ENCODE peak calls at places on chromosomes 13 and 19, in six cellular contexts. One of them, this sample, is unnamed.

GRCh38 chr13:97953376-97953970 is at the start of gene IPO5:
- DNase-seq in neuronal stem cell: no peak
- DNase-seq in activated CD4-positive, alpha-beta T cell treated with anti-CD3 and anti-CD28 coated beads, Interleukin-2, amount 50 U/mL, for 1 hour: no peak
- DNase-seq in EL: no peak
- DNase-seq in stimulated activated CD4-positive, alpha-beta T cell treated with anti-CD3 and anti-CD28 coated beads, Interleukin-4, amount 100 ng/mL, for 24 hours: no peak
- DNase-seq in HL-60: no peak
- DNase-seq in this sample: no peak

GRCh38 chr19:16518483-16519229 is 22.5 kb downstream of the C19orf44 start:
- DNase-seq in neuronal stem cell: no peak
- DNase-seq in activated CD4-positive, alpha-beta T cell treated with anti-CD3 and anti-CD28 coated beads, Interleukin-2, amount 50 U/mL, for 1 hour: no peak
- DNase-seq in EL: no peak
- DNase-seq in stimulated activated CD4-positive, alpha-beta T cell treated with anti-CD3 and anti-CD28 coated beads, Interleukin-4, amount 100 ng/mL, for 24 hours: no peak
- DNase-seq in HL-60: no peak
- DNase-seq in this sample: no peak

GRCh38 chr19:14517446-14517839 is 754 bp downstream of the DNAJB1 start:
- DNase-seq in neuronal stem cell: no peak
- DNase-seq in activated CD4-positive, alpha-beta T cell treated with anti-CD3 and anti-CD28 coated beads, Interleukin-2, amount 50 U/mL, for 1 hour: no peak
- DNase-seq in EL: no peak
- DNase-seq in stimulated activated CD4-positive, alpha-beta T cell treated with anti-CD3 and anti-CD28 coated beads, Interleukin-4, amount 100 ng/mL, for 24 hours: no peak
- DNase-seq in HL-60: no peak
- DNase-seq in this sample: no peak

GRCh38 chr13:42039946-42040729 is 8.3 kb upstream of the DGKH start:
- DNase-seq in neuronal stem cell: peak
- DNase-seq in activated CD4-positive, alpha-beta T cell treated with anti-CD3 and anti-CD28 coated beads, Interleukin-2, amount 50 U/mL, for 1 hour: peak
- DNase-seq in EL: peak
- DNase-seq in stimulated activated CD4-positive, alpha-beta T cell treated with anti-CD3 and anti-CD28 coated beads, Interleukin-4, amount 100 ng/mL, for 24 hours: peak
- DNase-seq in HL-60: peak
- DNase-seq in this sample: peak

GRCh38 chr13:41960195-41960699 is 662 bp downstream of the VWA8 start:
- DNase-seq in neuronal stem cell: no peak
- DNase-seq in activated CD4-positive, alpha-beta T cell treated with anti-CD3 and anti-CD28 coated beads, Interleukin-2, amount 50 U/mL, for 1 hour: no peak
- DNase-seq in EL: peak
- DNase-seq in stimulated activated CD4-positive, alpha-beta T cell treated with anti-CD3 and anti-CD28 coated beads, Interleukin-4, amount 100 ng/mL, for 24 hours: no peak
- DNase-seq in HL-60: no peak
- DNase-seq in this sample: no peak

GRCh38 chr13:85406269-85406975 is 392.8 kb downstream of the SLITRK6 start:
- DNase-seq in neuronal stem cell: no peak
- DNase-seq in activated CD4-positive, alpha-beta T cell treated with anti-CD3 and anti-CD28 coated beads, Interleukin-2, amount 50 U/mL, for 1 hour: no peak
- DNase-seq in EL: no peak
- DNase-seq in stimulated activated CD4-positive, alpha-beta T cell treated with anti-CD3 and anti-CD28 coated beads, Interleukin-4, amount 100 ng/mL, for 24 hours: no peak
- DNase-seq in HL-60: no peak
- DNase-seq in this sample: no peak

GRCh38 chr13:91108315-91108714 is 239.2 kb upstream of the MIR17HG start:
- DNase-seq in neuronal stem cell: no peak
- DNase-seq in activated CD4-positive, alpha-beta T cell treated with anti-CD3 and anti-CD28 coated beads, Interleukin-2, amount 50 U/mL, for 1 hour: no peak
- DNase-seq in EL: no peak
- DNase-seq in stimulated activated CD4-positive, alpha-beta T cell treated with anti-CD3 and anti-CD28 coated beads, Interleukin-4, amount 100 ng/mL, for 24 hours: no peak
- DNase-seq in HL-60: no peak
- DNase-seq in this sample: no peak

GRCh38 chr13:37526710-37527446 is 71.7 kb downstream of the POSTN start:
- DNase-seq in neuronal stem cell: no peak
- DNase-seq in activated CD4-positive, alpha-beta T cell treated with anti-CD3 and anti-CD28 coated beads, Interleukin-2, amount 50 U/mL, for 1 hour: no peak
- DNase-seq in EL: no peak
- DNase-seq in stimulated activated CD4-positive, alpha-beta T cell treated with anti-CD3 and anti-CD28 coated beads, Interleukin-4, amount 100 ng/mL, for 24 hours: no peak
- DNase-seq in HL-60: no peak
- DNase-seq in this sample: no peak

GRCh38 chr19:54464624-54465266 is 1.2 kb upstream of the LENG9 start:
- DNase-seq in neuronal stem cell: peak
- DNase-seq in activated CD4-positive, alpha-beta T cell treated with anti-CD3 and anti-CD28 coated beads, Interleukin-2, amount 50 U/mL, for 1 hour: peak
- DNase-seq in EL: peak
- DNase-seq in stimulated activated CD4-positive, alpha-beta T cell treated with anti-CD3 and anti-CD28 coated beads, Interleukin-4, amount 100 ng/mL, for 24 hours: peak
- DNase-seq in HL-60: peak
- DNase-seq in this sample: no peak

GRCh38 chr19:39126593-39127187 is 1.1 kb downstream of the PAK4 start:
- DNase-seq in neuronal stem cell: no peak
- DNase-seq in activated CD4-positive, alpha-beta T cell treated with anti-CD3 and anti-CD28 coated beads, Interleukin-2, amount 50 U/mL, for 1 hour: no peak
- DNase-seq in EL: peak
- DNase-seq in stimulated activated CD4-positive, alpha-beta T cell treated with anti-CD3 and anti-CD28 coated beads, Interleukin-4, amount 100 ng/mL, for 24 hours: no peak
- DNase-seq in HL-60: no peak
- DNase-seq in this sample: no peak

GRCh38 chr13:49086711-49087110 is 111.0 kb downstream of the FNDC3A start:
- DNase-seq in neuronal stem cell: no peak
- DNase-seq in activated CD4-positive, alpha-beta T cell treated with anti-CD3 and anti-CD28 coated beads, Interleukin-2, amount 50 U/mL, for 1 hour: no peak
- DNase-seq in EL: peak
- DNase-seq in stimulated activated CD4-positive, alpha-beta T cell treated with anti-CD3 and anti-CD28 coated beads, Interleukin-4, amount 100 ng/mL, for 24 hours: no peak
- DNase-seq in HL-60: no peak
- DNase-seq in this sample: no peak

GRCh38 chr19:5823579-5824281 is 15.8 kb downstream of the FUT6 start:
- DNase-seq in neuronal stem cell: no peak
- DNase-seq in activated CD4-positive, alpha-beta T cell treated with anti-CD3 and anti-CD28 coated beads, Interleukin-2, amount 50 U/mL, for 1 hour: no peak
- DNase-seq in EL: no peak
- DNase-seq in stimulated activated CD4-positive, alpha-beta T cell treated with anti-CD3 and anti-CD28 coated beads, Interleukin-4, amount 100 ng/mL, for 24 hours: no peak
- DNase-seq in HL-60: peak
- DNase-seq in this sample: no peak

GRCh38 chr19:12611361-12611699 is 610 bp downstream of the ZNF791 start:
- DNase-seq in neuronal stem cell: peak
- DNase-seq in activated CD4-positive, alpha-beta T cell treated with anti-CD3 and anti-CD28 coated beads, Interleukin-2, amount 50 U/mL, for 1 hour: no peak
- DNase-seq in EL: peak
- DNase-seq in stimulated activated CD4-positive, alpha-beta T cell treated with anti-CD3 and anti-CD28 coated beads, Interleukin-4, amount 100 ng/mL, for 24 hours: no peak
- DNase-seq in HL-60: no peak
- DNase-seq in this sample: no peak

GRCh38 chr13:46469064-46469463 is 82.0 kb upstream of the RUBCNL start:
- DNase-seq in neuronal stem cell: no peak
- DNase-seq in activated CD4-positive, alpha-beta T cell treated with anti-CD3 and anti-CD28 coated beads, Interleukin-2, amount 50 U/mL, for 1 hour: no peak
- DNase-seq in EL: peak
- DNase-seq in stimulated activated CD4-positive, alpha-beta T cell treated with anti-CD3 and anti-CD28 coated beads, Interleukin-4, amount 100 ng/mL, for 24 hours: no peak
- DNase-seq in HL-60: no peak
- DNase-seq in this sample: no peak

GRCh38 chr13:99663908-99664307 is 162.6 kb downstream of the TM9SF2 start:
- DNase-seq in neuronal stem cell: no peak
- DNase-seq in activated CD4-positive, alpha-beta T cell treated with anti-CD3 and anti-CD28 coated beads, Interleukin-2, amount 50 U/mL, for 1 hour: no peak
- DNase-seq in EL: no peak
- DNase-seq in stimulated activated CD4-positive, alpha-beta T cell treated with anti-CD3 and anti-CD28 coated beads, Interleukin-4, amount 100 ng/mL, for 24 hours: no peak
- DNase-seq in HL-60: no peak
- DNase-seq in this sample: no peak

GRCh38 chr19:29845576-29846176 is 33.9 kb downstream of the CCNE1 start:
- DNase-seq in neuronal stem cell: no peak
- DNase-seq in activated CD4-positive, alpha-beta T cell treated with anti-CD3 and anti-CD28 coated beads, Interleukin-2, amount 50 U/mL, for 1 hour: no peak
- DNase-seq in EL: peak
- DNase-seq in stimulated activated CD4-positive, alpha-beta T cell treated with anti-CD3 and anti-CD28 coated beads, Interleukin-4, amount 100 ng/mL, for 24 hours: peak
- DNase-seq in HL-60: peak
- DNase-seq in this sample: peak

GRCh38 chr19:29909545-29909944 is 32.5 kb upstream of the URI1 start:
- DNase-seq in neuronal stem cell: no peak
- DNase-seq in activated CD4-positive, alpha-beta T cell treated with anti-CD3 and anti-CD28 coated beads, Interleukin-2, amount 50 U/mL, for 1 hour: no peak
- DNase-seq in EL: no peak
- DNase-seq in stimulated activated CD4-positive, alpha-beta T cell treated with anti-CD3 and anti-CD28 coated beads, Interleukin-4, amount 100 ng/mL, for 24 hours: no peak
- DNase-seq in HL-60: no peak
- DNase-seq in this sample: no peak

GRCh38 chr19:1533510-1534150 is 9.8 kb downstream of the PLK5 start:
- DNase-seq in neuronal stem cell: no peak
- DNase-seq in activated CD4-positive, alpha-beta T cell treated with anti-CD3 and anti-CD28 coated beads, Interleukin-2, amount 50 U/mL, for 1 hour: no peak
- DNase-seq in EL: no peak
- DNase-seq in stimulated activated CD4-positive, alpha-beta T cell treated with anti-CD3 and anti-CD28 coated beads, Interleukin-4, amount 100 ng/mL, for 24 hours: no peak
- DNase-seq in HL-60: no peak
- DNase-seq in this sample: no peak

GRCh38 chr19:18493440-18494266 is 28.2 kb downstream of the ELL start:
- DNase-seq in neuronal stem cell: no peak
- DNase-seq in activated CD4-positive, alpha-beta T cell treated with anti-CD3 and anti-CD28 coated beads, Interleukin-2, amount 50 U/mL, for 1 hour: no peak
- DNase-seq in EL: no peak
- DNase-seq in stimulated activated CD4-positive, alpha-beta T cell treated with anti-CD3 and anti-CD28 coated beads, Interleukin-4, amount 100 ng/mL, for 24 hours: no peak
- DNase-seq in HL-60: no peak
- DNase-seq in this sample: no peak

GRCh38 chr13:93147946-93148345 is 78.7 kb upstream of the GPC6 start:
- DNase-seq in neuronal stem cell: no peak
- DNase-seq in activated CD4-positive, alpha-beta T cell treated with anti-CD3 and anti-CD28 coated beads, Interleukin-2, amount 50 U/mL, for 1 hour: no peak
- DNase-seq in EL: no peak
- DNase-seq in stimulated activated CD4-positive, alpha-beta T cell treated with anti-CD3 and anti-CD28 coated beads, Interleukin-4, amount 100 ng/mL, for 24 hours: no peak
- DNase-seq in HL-60: no peak
- DNase-seq in this sample: no peak

GRCh38 chr19:49497047-49497789 is 984 bp downstream of the RPS11 start:
- DNase-seq in neuronal stem cell: no peak
- DNase-seq in activated CD4-positive, alpha-beta T cell treated with anti-CD3 and anti-CD28 coated beads, Interleukin-2, amount 50 U/mL, for 1 hour: peak
- DNase-seq in EL: peak
- DNase-seq in stimulated activated CD4-positive, alpha-beta T cell treated with anti-CD3 and anti-CD28 coated beads, Interleukin-4, amount 100 ng/mL, for 24 hours: peak
- DNase-seq in HL-60: peak
- DNase-seq in this sample: no peak

GRCh38 chr19:19170053-19170945 is at the start of gene MEF2B:
- DNase-seq in neuronal stem cell: peak
- DNase-seq in activated CD4-positive, alpha-beta T cell treated with anti-CD3 and anti-CD28 coated beads, Interleukin-2, amount 50 U/mL, for 1 hour: peak
- DNase-seq in EL: peak
- DNase-seq in stimulated activated CD4-positive, alpha-beta T cell treated with anti-CD3 and anti-CD28 coated beads, Interleukin-4, amount 100 ng/mL, for 24 hours: peak
- DNase-seq in HL-60: no peak
- DNase-seq in this sample: peak

GRCh38 chr19:38089440-38089839 is 134.6 kb downstream of the DPF1 start:
- DNase-seq in neuronal stem cell: no peak
- DNase-seq in activated CD4-positive, alpha-beta T cell treated with anti-CD3 and anti-CD28 coated beads, Interleukin-2, amount 50 U/mL, for 1 hour: no peak
- DNase-seq in EL: no peak
- DNase-seq in stimulated activated CD4-positive, alpha-beta T cell treated with anti-CD3 and anti-CD28 coated beads, Interleukin-4, amount 100 ng/mL, for 24 hours: no peak
- DNase-seq in HL-60: no peak
- DNase-seq in this sample: no peak

GRCh38 chr19:39390460-39390758 is 497 bp downstream of the PAF1 start:
- DNase-seq in neuronal stem cell: no peak
- DNase-seq in activated CD4-positive, alpha-beta T cell treated with anti-CD3 and anti-CD28 coated beads, Interleukin-2, amount 50 U/mL, for 1 hour: peak
- DNase-seq in EL: no peak
- DNase-seq in stimulated activated CD4-positive, alpha-beta T cell treated with anti-CD3 and anti-CD28 coated beads, Interleukin-4, amount 100 ng/mL, for 24 hours: peak
- DNase-seq in HL-60: no peak
- DNase-seq in this sample: no peak

GRCh38 chr19:48553676-48554384 is 1.9 kb downstream of the SULT2B1 start:
- DNase-seq in neuronal stem cell: no peak
- DNase-seq in activated CD4-positive, alpha-beta T cell treated with anti-CD3 and anti-CD28 coated beads, Interleukin-2, amount 50 U/mL, for 1 hour: no peak
- DNase-seq in EL: peak
- DNase-seq in stimulated activated CD4-positive, alpha-beta T cell treated with anti-CD3 and anti-CD28 coated beads, Interleukin-4, amount 100 ng/mL, for 24 hours: no peak
- DNase-seq in HL-60: no peak
- DNase-seq in this sample: no peak

GRCh38 chr19:12884926-12885748 is 1.9 kb downstream of the KLF1 start:
- DNase-seq in neuronal stem cell: peak
- DNase-seq in activated CD4-positive, alpha-beta T cell treated with anti-CD3 and anti-CD28 coated beads, Interleukin-2, amount 50 U/mL, for 1 hour: peak
- DNase-seq in EL: peak
- DNase-seq in stimulated activated CD4-positive, alpha-beta T cell treated with anti-CD3 and anti-CD28 coated beads, Interleukin-4, amount 100 ng/mL, for 24 hours: peak
- DNase-seq in HL-60: peak
- DNase-seq in this sample: peak

GRCh38 chr13:18212873-18213272 is 968.8 kb downstream of the TUBA3C start:
- DNase-seq in neuronal stem cell: peak
- DNase-seq in activated CD4-positive, alpha-beta T cell treated with anti-CD3 and anti-CD28 coated beads, Interleukin-2, amount 50 U/mL, for 1 hour: peak
- DNase-seq in EL: peak
- DNase-seq in stimulated activated CD4-positive, alpha-beta T cell treated with anti-CD3 and anti-CD28 coated beads, Interleukin-4, amount 100 ng/mL, for 24 hours: peak
- DNase-seq in HL-60: no peak
- DNase-seq in this sample: no peak

GRCh38 chr13:103517066-103517767 is 451.0 kb upstream of the SLC10A2 start:
- DNase-seq in neuronal stem cell: no peak
- DNase-seq in activated CD4-positive, alpha-beta T cell treated with anti-CD3 and anti-CD28 coated beads, Interleukin-2, amount 50 U/mL, for 1 hour: no peak
- DNase-seq in EL: no peak
- DNase-seq in stimulated activated CD4-positive, alpha-beta T cell treated with anti-CD3 and anti-CD28 coated beads, Interleukin-4, amount 100 ng/mL, for 24 hours: no peak
- DNase-seq in HL-60: no peak
- DNase-seq in this sample: no peak

GRCh38 chr19:279231-279630 is 12.0 kb downstream of the PLPP2 start:
- DNase-seq in neuronal stem cell: no peak
- DNase-seq in activated CD4-positive, alpha-beta T cell treated with anti-CD3 and anti-CD28 coated beads, Interleukin-2, amount 50 U/mL, for 1 hour: no peak
- DNase-seq in EL: no peak
- DNase-seq in stimulated activated CD4-positive, alpha-beta T cell treated with anti-CD3 and anti-CD28 coated beads, Interleukin-4, amount 100 ng/mL, for 24 hours: no peak
- DNase-seq in HL-60: no peak
- DNase-seq in this sample: no peak

GRCh38 chr19:48877900-48878218 is 5.6 kb downstream of the PPP1R15A start:
- DNase-seq in neuronal stem cell: no peak
- DNase-seq in activated CD4-positive, alpha-beta T cell treated with anti-CD3 and anti-CD28 coated beads, Interleukin-2, amount 50 U/mL, for 1 hour: no peak
- DNase-seq in EL: no peak
- DNase-seq in stimulated activated CD4-positive, alpha-beta T cell treated with anti-CD3 and anti-CD28 coated beads, Interleukin-4, amount 100 ng/mL, for 24 hours: no peak
- DNase-seq in HL-60: no peak
- DNase-seq in this sample: no peak

GRCh38 chr19:18843960-18844359 is 12.2 kb downstream of the UPF1 start:
- DNase-seq in neuronal stem cell: no peak
- DNase-seq in activated CD4-positive, alpha-beta T cell treated with anti-CD3 and anti-CD28 coated beads, Interleukin-2, amount 50 U/mL, for 1 hour: no peak
- DNase-seq in EL: peak
- DNase-seq in stimulated activated CD4-positive, alpha-beta T cell treated with anti-CD3 and anti-CD28 coated beads, Interleukin-4, amount 100 ng/mL, for 24 hours: no peak
- DNase-seq in HL-60: no peak
- DNase-seq in this sample: no peak

GRCh38 chr13:35761440-35762252 is 285.2 kb upstream of the MAB21L1 start:
- DNase-seq in neuronal stem cell: no peak
- DNase-seq in activated CD4-positive, alpha-beta T cell treated with anti-CD3 and anti-CD28 coated beads, Interleukin-2, amount 50 U/mL, for 1 hour: no peak
- DNase-seq in EL: no peak
- DNase-seq in stimulated activated CD4-positive, alpha-beta T cell treated with anti-CD3 and anti-CD28 coated beads, Interleukin-4, amount 100 ng/mL, for 24 hours: no peak
- DNase-seq in HL-60: no peak
- DNase-seq in this sample: no peak

GRCh38 chr13:94157705-94158218 is 321.7 kb downstream of the DCT start:
- DNase-seq in neuronal stem cell: no peak
- DNase-seq in activated CD4-positive, alpha-beta T cell treated with anti-CD3 and anti-CD28 coated beads, Interleukin-2, amount 50 U/mL, for 1 hour: no peak
- DNase-seq in EL: no peak
- DNase-seq in stimulated activated CD4-positive, alpha-beta T cell treated with anti-CD3 and anti-CD28 coated beads, Interleukin-4, amount 100 ng/mL, for 24 hours: no peak
- DNase-seq in HL-60: no peak
- DNase-seq in this sample: no peak

GRCh38 chr19:32910874-32911273 is 41.3 kb upstream of the SLC7A9 start:
- DNase-seq in neuronal stem cell: no peak
- DNase-seq in activated CD4-positive, alpha-beta T cell treated with anti-CD3 and anti-CD28 coated beads, Interleukin-2, amount 50 U/mL, for 1 hour: no peak
- DNase-seq in EL: no peak
- DNase-seq in stimulated activated CD4-positive, alpha-beta T cell treated with anti-CD3 and anti-CD28 coated beads, Interleukin-4, amount 100 ng/mL, for 24 hours: no peak
- DNase-seq in HL-60: no peak
- DNase-seq in this sample: no peak

GRCh38 chr19:38733493-38734175 is 10.6 kb downstream of the CAPN12 start:
- DNase-seq in neuronal stem cell: no peak
- DNase-seq in activated CD4-positive, alpha-beta T cell treated with anti-CD3 and anti-CD28 coated beads, Interleukin-2, amount 50 U/mL, for 1 hour: no peak
- DNase-seq in EL: peak
- DNase-seq in stimulated activated CD4-positive, alpha-beta T cell treated with anti-CD3 and anti-CD28 coated beads, Interleukin-4, amount 100 ng/mL, for 24 hours: no peak
- DNase-seq in HL-60: no peak
- DNase-seq in this sample: no peak

GRCh38 chr13:59890064-59890463 is 273.7 kb downstream of the DIAPH3 start:
- DNase-seq in neuronal stem cell: no peak
- DNase-seq in activated CD4-positive, alpha-beta T cell treated with anti-CD3 and anti-CD28 coated beads, Interleukin-2, amount 50 U/mL, for 1 hour: no peak
- DNase-seq in EL: no peak
- DNase-seq in stimulated activated CD4-positive, alpha-beta T cell treated with anti-CD3 and anti-CD28 coated beads, Interleukin-4, amount 100 ng/mL, for 24 hours: no peak
- DNase-seq in HL-60: no peak
- DNase-seq in this sample: no peak

GRCh38 chr19:48990400-48990799 is 2.7 kb downstream of the GYS1 start:
- DNase-seq in neuronal stem cell: no peak
- DNase-seq in activated CD4-positive, alpha-beta T cell treated with anti-CD3 and anti-CD28 coated beads, Interleukin-2, amount 50 U/mL, for 1 hour: no peak
- DNase-seq in EL: no peak
- DNase-seq in stimulated activated CD4-positive, alpha-beta T cell treated with anti-CD3 and anti-CD28 coated beads, Interleukin-4, amount 100 ng/mL, for 24 hours: no peak
- DNase-seq in HL-60: no peak
- DNase-seq in this sample: no peak

This sample was measured in mesothelial cell of epicardium.